ENCODE peak calls at places on chromosomes 11 and 22, in seven cellular contexts. One of them, this sample, is unnamed.

GRCh38 chr22:30265851-30266444 is 703 bp downstream of the OSM start:
- DNase-seq in lower lobe of right lung: peak
- DNase-seq in stimulated activated CD4-positive, alpha-beta T cell treated with anti-CD3 and anti-CD28 coated beads, TNF-alpha, amount 100 ng/mL, for 1 hour: peak
- DNase-seq in germinal center: peak
- DNase-seq in lower leg skin: no peak
- DNase-seq in adrenal gland: peak
- DNase-seq in activated T-helper 1 cell treated with anti-CD3 and anti-CD28 coated beads, Interleukin-12 subunit alpha, Interleukin-12 subunit beta, Interleukin-2, Interleukin-4 antibody, amounts not matched to agents 30 ng/mL and 10 ng/mL and 1 ng/mL, durations not matched to agents 14 hours and 24 hours and 36 hours: peak
- DNase-seq in this sample: peak

GRCh38 chr11:119907934-119908760 is 179.1 kb upstream of the NECTIN1 start:
- DNase-seq in lower leg skin: no peak
- DNase-seq in activated T-helper 1 cell treated with anti-CD3 and anti-CD28 coated beads, Interleukin-12 subunit alpha, Interleukin-12 subunit beta, Interleukin-2, Interleukin-4 antibody, amounts not matched to agents 30 ng/mL and 10 ng/mL and 1 ng/mL, durations not matched to agents 14 hours and 24 hours and 36 hours: no peak
- DNase-seq in stimulated activated CD4-positive, alpha-beta T cell treated with anti-CD3 and anti-CD28 coated beads, TNF-alpha, amount 100 ng/mL, for 1 hour: no peak
- DNase-seq in germinal center: no peak
- DNase-seq in lower lobe of right lung: no peak
- DNase-seq in adrenal gland: no peak
- DNase-seq in this sample: no peak

GRCh38 chr11:65298655-65299179 is 15.9 kb upstream of the CDC42EP2 start:
- DNase-seq in stimulated activated CD4-positive, alpha-beta T cell treated with anti-CD3 and anti-CD28 coated beads, TNF-alpha, amount 100 ng/mL, for 1 hour: no peak
- DNase-seq in adrenal gland: no peak
- DNase-seq in activated T-helper 1 cell treated with anti-CD3 and anti-CD28 coated beads, Interleukin-12 subunit alpha, Interleukin-12 subunit beta, Interleukin-2, Interleukin-4 antibody, amounts not matched to agents 30 ng/mL and 10 ng/mL and 1 ng/mL, durations not matched to agents 14 hours and 24 hours and 36 hours: no peak
- DNase-seq in lower lobe of right lung: peak
- DNase-seq in lower leg skin: no peak
- DNase-seq in germinal center: no peak
- DNase-seq in this sample: no peak

GRCh38 chr11:34620202-34620601 is 691 bp upstream of the EHF start:
- DNase-seq in stimulated activated CD4-positive, alpha-beta T cell treated with anti-CD3 and anti-CD28 coated beads, TNF-alpha, amount 100 ng/mL, for 1 hour: no peak
- DNase-seq in activated T-helper 1 cell treated with anti-CD3 and anti-CD28 coated beads, Interleukin-12 subunit alpha, Interleukin-12 subunit beta, Interleukin-2, Interleukin-4 antibody, amounts not matched to agents 30 ng/mL and 10 ng/mL and 1 ng/mL, durations not matched to agents 14 hours and 24 hours and 36 hours: no peak
- DNase-seq in adrenal gland: no peak
- DNase-seq in lower lobe of right lung: no peak
- DNase-seq in germinal center: no peak
- DNase-seq in lower leg skin: no peak
- DNase-seq in this sample: no peak

GRCh38 chr11:13891911-13892310 is 70.6 kb upstream of the SPON1 start:
- DNase-seq in germinal center: no peak
- DNase-seq in activated T-helper 1 cell treated with anti-CD3 and anti-CD28 coated beads, Interleukin-12 subunit alpha, Interleukin-12 subunit beta, Interleukin-2, Interleukin-4 antibody, amounts not matched to agents 30 ng/mL and 10 ng/mL and 1 ng/mL, durations not matched to agents 14 hours and 24 hours and 36 hours: no peak
- DNase-seq in lower lobe of right lung: no peak
- DNase-seq in lower leg skin: no peak
- DNase-seq in stimulated activated CD4-positive, alpha-beta T cell treated with anti-CD3 and anti-CD28 coated beads, TNF-alpha, amount 100 ng/mL, for 1 hour: no peak
- DNase-seq in adrenal gland: no peak
- DNase-seq in this sample: no peak

GRCh38 chr11:8608646-8609045 is 14.6 kb upstream of the STK33 start:
- DNase-seq in lower lobe of right lung: no peak
- DNase-seq in stimulated activated CD4-positive, alpha-beta T cell treated with anti-CD3 and anti-CD28 coated beads, TNF-alpha, amount 100 ng/mL, for 1 hour: no peak
- DNase-seq in germinal center: no peak
- DNase-seq in activated T-helper 1 cell treated with anti-CD3 and anti-CD28 coated beads, Interleukin-12 subunit alpha, Interleukin-12 subunit beta, Interleukin-2, Interleukin-4 antibody, amounts not matched to agents 30 ng/mL and 10 ng/mL and 1 ng/mL, durations not matched to agents 14 hours and 24 hours and 36 hours: no peak
- DNase-seq in lower leg skin: no peak
- DNase-seq in adrenal gland: peak
- DNase-seq in this sample: no peak

GRCh38 chr11:11731311-11732083 is 109.7 kb upstream of the GALNT18 start:
- DNase-seq in lower leg skin: no peak
- DNase-seq in activated T-helper 1 cell treated with anti-CD3 and anti-CD28 coated beads, Interleukin-12 subunit alpha, Interleukin-12 subunit beta, Interleukin-2, Interleukin-4 antibody, amounts not matched to agents 30 ng/mL and 10 ng/mL and 1 ng/mL, durations not matched to agents 14 hours and 24 hours and 36 hours: no peak
- DNase-seq in lower lobe of right lung: no peak
- DNase-seq in germinal center: no peak
- DNase-seq in adrenal gland: peak
- DNase-seq in stimulated activated CD4-positive, alpha-beta T cell treated with anti-CD3 and anti-CD28 coated beads, TNF-alpha, amount 100 ng/mL, for 1 hour: no peak
- DNase-seq in this sample: no peak

GRCh38 chr11:99505319-99505718 is 484.6 kb downstream of the CNTN5 start:
- DNase-seq in activated T-helper 1 cell treated with anti-CD3 and anti-CD28 coated beads, Interleukin-12 subunit alpha, Interleukin-12 subunit beta, Interleukin-2, Interleukin-4 antibody, amounts not matched to agents 30 ng/mL and 10 ng/mL and 1 ng/mL, durations not matched to agents 14 hours and 24 hours and 36 hours: no peak
- DNase-seq in germinal center: no peak
- DNase-seq in adrenal gland: no peak
- DNase-seq in lower lobe of right lung: no peak
- DNase-seq in lower leg skin: no peak
- DNase-seq in stimulated activated CD4-positive, alpha-beta T cell treated with anti-CD3 and anti-CD28 coated beads, TNF-alpha, amount 100 ng/mL, for 1 hour: no peak
- DNase-seq in this sample: no peak

GRCh38 chr22:20219667-20220628 is 48.2 kb downstream of the RTN4R start:
- DNase-seq in lower leg skin: no peak
- DNase-seq in adrenal gland: no peak
- DNase-seq in activated T-helper 1 cell treated with anti-CD3 and anti-CD28 coated beads, Interleukin-12 subunit alpha, Interleukin-12 subunit beta, Interleukin-2, Interleukin-4 antibody, amounts not matched to agents 30 ng/mL and 10 ng/mL and 1 ng/mL, durations not matched to agents 14 hours and 24 hours and 36 hours: no peak
- DNase-seq in lower lobe of right lung: no peak
- DNase-seq in germinal center: no peak
- DNase-seq in stimulated activated CD4-positive, alpha-beta T cell treated with anti-CD3 and anti-CD28 coated beads, TNF-alpha, amount 100 ng/mL, for 1 hour: no peak
- DNase-seq in this sample: no peak

GRCh38 chr22:37187552-37187890 is 526 bp downstream of the C1QTNF6 start:
- DNase-seq in adrenal gland: peak
- DNase-seq in stimulated activated CD4-positive, alpha-beta T cell treated with anti-CD3 and anti-CD28 coated beads, TNF-alpha, amount 100 ng/mL, for 1 hour: no peak
- DNase-seq in lower leg skin: no peak
- DNase-seq in lower lobe of right lung: no peak
- DNase-seq in germinal center: no peak
- DNase-seq in activated T-helper 1 cell treated with anti-CD3 and anti-CD28 coated beads, Interleukin-12 subunit alpha, Interleukin-12 subunit beta, Interleukin-2, Interleukin-4 antibody, amounts not matched to agents 30 ng/mL and 10 ng/mL and 1 ng/mL, durations not matched to agents 14 hours and 24 hours and 36 hours: no peak
- DNase-seq in this sample: no peak

GRCh38 chr22:49838771-49839717 is 11.4 kb upstream of the BRD1 start:
- DNase-seq in germinal center: peak
- DNase-seq in adrenal gland: no peak
- DNase-seq in stimulated activated CD4-positive, alpha-beta T cell treated with anti-CD3 and anti-CD28 coated beads, TNF-alpha, amount 100 ng/mL, for 1 hour: peak
- DNase-seq in lower lobe of right lung: peak
- DNase-seq in lower leg skin: no peak
- DNase-seq in activated T-helper 1 cell treated with anti-CD3 and anti-CD28 coated beads, Interleukin-12 subunit alpha, Interleukin-12 subunit beta, Interleukin-2, Interleukin-4 antibody, amounts not matched to agents 30 ng/mL and 10 ng/mL and 1 ng/mL, durations not matched to agents 14 hours and 24 hours and 36 hours: peak
- DNase-seq in this sample: peak

GRCh38 chr11:124798991-124799383 is 1.2 kb downstream of the MSANTD2 start:
- DNase-seq in stimulated activated CD4-positive, alpha-beta T cell treated with anti-CD3 and anti-CD28 coated beads, TNF-alpha, amount 100 ng/mL, for 1 hour: no peak
- DNase-seq in adrenal gland: no peak
- DNase-seq in activated T-helper 1 cell treated with anti-CD3 and anti-CD28 coated beads, Interleukin-12 subunit alpha, Interleukin-12 subunit beta, Interleukin-2, Interleukin-4 antibody, amounts not matched to agents 30 ng/mL and 10 ng/mL and 1 ng/mL, durations not matched to agents 14 hours and 24 hours and 36 hours: no peak
- DNase-seq in lower lobe of right lung: no peak
- DNase-seq in lower leg skin: no peak
- DNase-seq in germinal center: no peak
- DNase-seq in this sample: no peak

GRCh38 chr22:24981066-24981465 is 28.6 kb downstream of the KIAA1671 start:
- DNase-seq in activated T-helper 1 cell treated with anti-CD3 and anti-CD28 coated beads, Interleukin-12 subunit alpha, Interleukin-12 subunit beta, Interleukin-2, Interleukin-4 antibody, amounts not matched to agents 30 ng/mL and 10 ng/mL and 1 ng/mL, durations not matched to agents 14 hours and 24 hours and 36 hours: no peak
- DNase-seq in germinal center: no peak
- DNase-seq in stimulated activated CD4-positive, alpha-beta T cell treated with anti-CD3 and anti-CD28 coated beads, TNF-alpha, amount 100 ng/mL, for 1 hour: no peak
- DNase-seq in lower lobe of right lung: no peak
- DNase-seq in adrenal gland: no peak
- DNase-seq in lower leg skin: no peak
- DNase-seq in this sample: no peak

GRCh38 chr11:69882270-69882608 is 63.0 kb upstream of the FGF3 start:
- DNase-seq in adrenal gland: no peak
- DNase-seq in germinal center: no peak
- DNase-seq in stimulated activated CD4-positive, alpha-beta T cell treated with anti-CD3 and anti-CD28 coated beads, TNF-alpha, amount 100 ng/mL, for 1 hour: no peak
- DNase-seq in lower leg skin: no peak
- DNase-seq in activated T-helper 1 cell treated with anti-CD3 and anti-CD28 coated beads, Interleukin-12 subunit alpha, Interleukin-12 subunit beta, Interleukin-2, Interleukin-4 antibody, amounts not matched to agents 30 ng/mL and 10 ng/mL and 1 ng/mL, durations not matched to agents 14 hours and 24 hours and 36 hours: no peak
- DNase-seq in lower lobe of right lung: peak
- DNase-seq in this sample: no peak

GRCh38 chr11:115869780-115870431 is 365.7 kb upstream of the CADM1 start:
- DNase-seq in germinal center: peak
- DNase-seq in activated T-helper 1 cell treated with anti-CD3 and anti-CD28 coated beads, Interleukin-12 subunit alpha, Interleukin-12 subunit beta, Interleukin-2, Interleukin-4 antibody, amounts not matched to agents 30 ng/mL and 10 ng/mL and 1 ng/mL, durations not matched to agents 14 hours and 24 hours and 36 hours: no peak
- DNase-seq in stimulated activated CD4-positive, alpha-beta T cell treated with anti-CD3 and anti-CD28 coated beads, TNF-alpha, amount 100 ng/mL, for 1 hour: no peak
- DNase-seq in adrenal gland: peak
- DNase-seq in lower leg skin: no peak
- DNase-seq in lower lobe of right lung: no peak
- DNase-seq in this sample: no peak

GRCh38 chr11:35040221-35040942 is 98.6 kb upstream of the CD44 start:
- DNase-seq in lower lobe of right lung: no peak
- DNase-seq in stimulated activated CD4-positive, alpha-beta T cell treated with anti-CD3 and anti-CD28 coated beads, TNF-alpha, amount 100 ng/mL, for 1 hour: peak
- DNase-seq in germinal center: peak
- DNase-seq in lower leg skin: no peak
- DNase-seq in activated T-helper 1 cell treated with anti-CD3 and anti-CD28 coated beads, Interleukin-12 subunit alpha, Interleukin-12 subunit beta, Interleukin-2, Interleukin-4 antibody, amounts not matched to agents 30 ng/mL and 10 ng/mL and 1 ng/mL, durations not matched to agents 14 hours and 24 hours and 36 hours: peak
- DNase-seq in adrenal gland: no peak
- DNase-seq in this sample: peak

GRCh38 chr11:119314748-119315138 is 2.2 kb downstream of the MCAM start:
- DNase-seq in adrenal gland: no peak
- DNase-seq in lower lobe of right lung: no peak
- DNase-seq in activated T-helper 1 cell treated with anti-CD3 and anti-CD28 coated beads, Interleukin-12 subunit alpha, Interleukin-12 subunit beta, Interleukin-2, Interleukin-4 antibody, amounts not matched to agents 30 ng/mL and 10 ng/mL and 1 ng/mL, durations not matched to agents 14 hours and 24 hours and 36 hours: no peak
- DNase-seq in lower leg skin: no peak
- DNase-seq in germinal center: no peak
- DNase-seq in stimulated activated CD4-positive, alpha-beta T cell treated with anti-CD3 and anti-CD28 coated beads, TNF-alpha, amount 100 ng/mL, for 1 hour: no peak
- DNase-seq in this sample: no peak

GRCh38 chr11:117761993-117762392 is 35.0 kb downstream of the DSCAML1 start:
- DNase-seq in lower lobe of right lung: no peak
- DNase-seq in adrenal gland: no peak
- DNase-seq in lower leg skin: no peak
- DNase-seq in activated T-helper 1 cell treated with anti-CD3 and anti-CD28 coated beads, Interleukin-12 subunit alpha, Interleukin-12 subunit beta, Interleukin-2, Interleukin-4 antibody, amounts not matched to agents 30 ng/mL and 10 ng/mL and 1 ng/mL, durations not matched to agents 14 hours and 24 hours and 36 hours: no peak
- DNase-seq in stimulated activated CD4-positive, alpha-beta T cell treated with anti-CD3 and anti-CD28 coated beads, TNF-alpha, amount 100 ng/mL, for 1 hour: no peak
- DNase-seq in germinal center: no peak
- DNase-seq in this sample: no peak

This sample was measured in activated gamma-delta T cell treated with Interleukin-2 at 50 U/mL for 16 hours.